ENCODE peak calls at places on chromosomes 12 and 14, in eight cellular contexts. One of them, this sample, is unnamed.

GRCh38 chr12:82279597-82279996 is 78.6 kb downstream of the CCDC59 start:
- DNase-seq in gastrocnemius medialis: no peak
- DNase-seq in uterus: no peak
- DNase-seq in aorta: no peak
- DNase-seq in left lung: no peak
- DNase-seq in testis: no peak
- DNase-seq in body of pancreas: no peak
- DNase-seq in heart left ventricle: no peak
- DNase-seq in this sample: no peak

GRCh38 chr14:70982204-70982603 is 74.9 kb downstream of the PCNX1 start:
- DNase-seq in uterus: no peak
- DNase-seq in testis: no peak
- DNase-seq in heart left ventricle: no peak
- DNase-seq in left lung: no peak
- DNase-seq in aorta: no peak
- DNase-seq in gastrocnemius medialis: no peak
- DNase-seq in body of pancreas: no peak
- DNase-seq in this sample: no peak

GRCh38 chr14:101823511-101824120 is 62.1 kb downstream of the PPP2R5C start:
- DNase-seq in left lung: no peak
- DNase-seq in heart left ventricle: no peak
- DNase-seq in testis: no peak
- DNase-seq in uterus: peak; percentile 75
- DNase-seq in aorta: no peak
- DNase-seq in gastrocnemius medialis: peak; percentile 37
- DNase-seq in body of pancreas: no peak
- DNase-seq in this sample: no peak

GRCh38 chr14:65879218-65880009 is 466.9 kb downstream of the FUT8 start:
- DNase-seq in gastrocnemius medialis: no peak
- DNase-seq in left lung: no peak
- DNase-seq in body of pancreas: no peak
- DNase-seq in aorta: no peak
- DNase-seq in testis: no peak
- DNase-seq in uterus: no peak
- DNase-seq in heart left ventricle: no peak
- DNase-seq in this sample: no peak

GRCh38 chr12:67355428-67356385 is 86.5 kb downstream of the CAND1 start:
- DNase-seq in uterus: peak; percentile 25
- DNase-seq in left lung: no peak
- DNase-seq in testis: peak; percentile 19
- DNase-seq in body of pancreas: peak; percentile 28
- DNase-seq in heart left ventricle: no peak
- DNase-seq in gastrocnemius medialis: peak; percentile 14
- DNase-seq in aorta: no peak
- DNase-seq in this sample: peak; percentile 84

GRCh38 chr12:57851552-57852186 is 5.1 kb upstream of the CTDSP2 start:
- DNase-seq in gastrocnemius medialis: no peak
- DNase-seq in uterus: no peak
- DNase-seq in body of pancreas: no peak
- DNase-seq in testis: no peak
- DNase-seq in heart left ventricle: no peak
- DNase-seq in left lung: no peak
- DNase-seq in aorta: no peak
- DNase-seq in this sample: no peak

GRCh38 chr14:81927069-81927468 is 393.4 kb upstream of the SEL1L start:
- DNase-seq in aorta: no peak
- DNase-seq in heart left ventricle: no peak
- DNase-seq in body of pancreas: no peak
- DNase-seq in uterus: no peak
- DNase-seq in left lung: no peak
- DNase-seq in testis: no peak
- DNase-seq in gastrocnemius medialis: no peak
- DNase-seq in this sample: peak; percentile 32

GRCh38 chr12:42135264-42135814 is 9.3 kb downstream of the GXYLT1 start:
- DNase-seq in left lung: no peak
- DNase-seq in heart left ventricle: no peak
- DNase-seq in uterus: no peak
- DNase-seq in aorta: no peak
- DNase-seq in body of pancreas: no peak
- DNase-seq in gastrocnemius medialis: no peak
- DNase-seq in testis: no peak
- DNase-seq in this sample: no peak

GRCh38 chr14:83707056-83707455 is 1822.9 kb upstream of the FLRT2 start:
- DNase-seq in heart left ventricle: no peak
- DNase-seq in uterus: no peak
- DNase-seq in left lung: no peak
- DNase-seq in aorta: no peak
- DNase-seq in testis: no peak
- DNase-seq in body of pancreas: no peak
- DNase-seq in gastrocnemius medialis: no peak
- DNase-seq in this sample: no peak

GRCh38 chr14:38208825-38209562 is 1.3 kb downstream of the SSTR1 start:
- DNase-seq in left lung: no peak
- DNase-seq in testis: no peak
- DNase-seq in aorta: peak; percentile 48
- DNase-seq in gastrocnemius medialis: no peak
- DNase-seq in uterus: no peak
- DNase-seq in heart left ventricle: peak; percentile 20
- DNase-seq in body of pancreas: peak; percentile 73
- DNase-seq in this sample: peak; percentile 68

GRCh38 chr12:27193854-27194544 is 50.1 kb upstream of the STK38L start:
- DNase-seq in testis: no peak
- DNase-seq in uterus: peak; percentile 70
- DNase-seq in heart left ventricle: peak; percentile 77
- DNase-seq in left lung: no peak
- DNase-seq in body of pancreas: peak; percentile 28
- DNase-seq in gastrocnemius medialis: no peak
- DNase-seq in aorta: peak; percentile 82
- DNase-seq in this sample: peak; percentile 74

GRCh38 chr12:53211476-53212381 is 4.7 kb upstream of the ITGB7 start:
- DNase-seq in left lung: no peak
- DNase-seq in uterus: no peak
- DNase-seq in testis: no peak
- DNase-seq in body of pancreas: no peak
- DNase-seq in heart left ventricle: no peak
- DNase-seq in gastrocnemius medialis: no peak
- DNase-seq in aorta: no peak
- DNase-seq in this sample: no peak

GRCh38 chr12:95908573-95908972 is 33.8 kb downstream of the CCDC38 start:
- DNase-seq in aorta: no peak
- DNase-seq in heart left ventricle: no peak
- DNase-seq in uterus: no peak
- DNase-seq in gastrocnemius medialis: no peak
- DNase-seq in testis: no peak
- DNase-seq in body of pancreas: no peak
- DNase-seq in left lung: no peak
- DNase-seq in this sample: no peak

GRCh38 chr12:2395352-2395977 is 342.7 kb downstream of the CACNA1C start:
- DNase-seq in body of pancreas: no peak
- DNase-seq in testis: peak; percentile 64
- DNase-seq in uterus: no peak
- DNase-seq in heart left ventricle: peak; percentile 52
- DNase-seq in left lung: peak; percentile 55
- DNase-seq in gastrocnemius medialis: no peak
- DNase-seq in aorta: peak; percentile 65
- DNase-seq in this sample: peak; percentile 67

GRCh38 chr14:73457050-73457934 is 1.1 kb downstream of the NUMB start:
- DNase-seq in uterus: peak; percentile 46
- DNase-seq in body of pancreas: peak; percentile 47
- DNase-seq in aorta: peak; percentile 64
- DNase-seq in heart left ventricle: peak; percentile 49
- DNase-seq in gastrocnemius medialis: no peak
- DNase-seq in left lung: peak; percentile 55
- DNase-seq in testis: no peak
- DNase-seq in this sample: peak; percentile 26

GRCh38 chr14:40188006-40188405 is 755.8 kb upstream of the FBXO33 start:
- DNase-seq in gastrocnemius medialis: no peak
- DNase-seq in aorta: no peak
- DNase-seq in testis: no peak
- DNase-seq in heart left ventricle: no peak
- DNase-seq in uterus: no peak
- DNase-seq in left lung: no peak
- DNase-seq in body of pancreas: no peak
- DNase-seq in this sample: no peak

GRCh38 chr14:95495538-95496025 is 20.9 kb downstream of the SYNE3 start:
- DNase-seq in uterus: no peak
- DNase-seq in aorta: no peak
- DNase-seq in heart left ventricle: no peak
- DNase-seq in testis: no peak
- DNase-seq in gastrocnemius medialis: no peak
- DNase-seq in body of pancreas: no peak
- DNase-seq in left lung: no peak
- DNase-seq in this sample: no peak
- H3K4me1 ChIP-seq in uterus: peaks cover 6% of the 10 kb centered on the region
- H3K4me1 ChIP-seq in aorta: peaks cover 5% of the 10 kb centered on the region
- H3K4me1 ChIP-seq in heart left ventricle: peaks cover 54% of the 10 kb centered on the region
- H3K4me1 ChIP-seq in testis: peaks cover 50% of the 10 kb centered on the region
- H3K4me1 ChIP-seq in gastrocnemius medialis: peaks cover 40% of the 10 kb centered on the region
- H3K4me1 ChIP-seq in body of pancreas: peaks cover 7% of the 10 kb centered on the region
- H3K4me1 ChIP-seq in left lung: peaks cover 64% of the 10 kb centered on the region
- H3K4me1 ChIP-seq in this sample: peaks cover 31% of the 10 kb centered on the region

DNA sequence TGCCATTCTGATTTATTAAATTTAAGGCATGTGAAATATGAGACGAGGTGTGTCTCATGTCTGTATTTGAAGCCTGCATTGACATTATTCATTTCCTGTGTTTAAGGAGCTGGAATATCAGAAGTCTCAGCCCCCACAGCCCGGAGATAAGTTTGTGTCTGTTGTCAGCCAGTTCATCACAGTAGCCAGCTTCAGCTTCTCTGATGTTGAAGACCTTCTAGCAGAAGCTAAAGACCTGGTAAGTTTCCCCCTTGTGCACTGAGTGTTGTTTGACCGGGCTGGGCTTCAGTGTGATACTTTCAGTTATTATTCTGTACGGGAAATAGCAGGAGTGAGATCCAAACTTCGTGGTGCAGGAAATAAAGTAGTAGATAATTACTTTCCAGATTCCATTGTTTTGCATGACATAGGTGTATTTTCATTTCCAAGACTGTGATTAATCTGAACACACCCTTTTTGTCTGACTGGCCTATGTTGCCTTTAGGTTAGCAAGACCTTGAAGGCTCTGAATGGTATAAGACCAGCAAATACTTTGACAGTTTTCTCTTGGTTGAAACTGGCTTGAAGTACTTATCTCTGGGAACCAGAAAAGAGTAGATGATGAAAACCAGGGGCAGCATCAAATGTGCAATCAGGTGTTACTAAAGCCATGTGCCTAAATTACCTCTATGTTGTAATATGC is 101.5 kb downstream of the GPR135 start:
- DNase-seq in gastrocnemius medialis: no peak
- DNase-seq in body of pancreas: no peak
- DNase-seq in left lung: no peak
- DNase-seq in aorta: no peak
- DNase-seq in heart left ventricle: no peak
- DNase-seq in testis: no peak
- DNase-seq in uterus: no peak
- DNase-seq in this sample: no peak
- H3K27ac ChIP-seq in gastrocnemius medialis: peak overlapping the region; percentile 7
- H3K27ac ChIP-seq in body of pancreas: no peak overlapping the region
- H3K27ac ChIP-seq in left lung: peak overlapping the region; percentile 26
- H3K27ac ChIP-seq in aorta: peak overlapping the region; percentile 14
- H3K27ac ChIP-seq in heart left ventricle: peak overlapping the region; percentile 93
- H3K27ac ChIP-seq in testis: no peak overlapping the region
- H3K27ac ChIP-seq in uterus: peak overlapping the region; percentile 81
- H3K27ac ChIP-seq in this sample: peak overlapping the region; percentile 33

GRCh38 chr12:108833355-108833733 is 24.0 kb downstream of the SSH1 start:
- DNase-seq in gastrocnemius medialis: no peak
- DNase-seq in body of pancreas: peak; percentile 35
- DNase-seq in uterus: no peak
- DNase-seq in aorta: peak; percentile 82
- DNase-seq in testis: no peak
- DNase-seq in left lung: no peak
- DNase-seq in heart left ventricle: no peak
- DNase-seq in this sample: peak; percentile 83

GRCh38 chr12:108832208-108832607 is 25.2 kb downstream of the SSH1 start:
- DNase-seq in aorta: no peak
- DNase-seq in body of pancreas: no peak
- DNase-seq in uterus: no peak
- DNase-seq in gastrocnemius medialis: no peak
- DNase-seq in heart left ventricle: no peak
- DNase-seq in testis: no peak
- DNase-seq in left lung: no peak
- DNase-seq in this sample: no peak

GRCh38 chr12:108833757-108834472 is 23.5 kb downstream of the SSH1 start:
- DNase-seq in gastrocnemius medialis: no peak
- DNase-seq in left lung: no peak
- DNase-seq in testis: no peak
- DNase-seq in body of pancreas: peak; percentile 53
- DNase-seq in aorta: peak; percentile 72
- DNase-seq in uterus: peak; percentile 58
- DNase-seq in heart left ventricle: peak; percentile 87
- DNase-seq in this sample: peak; percentile 88

GRCh38 chr12:108831309-108831991 is 25.9 kb downstream of the SSH1 start:
- DNase-seq in gastrocnemius medialis: no peak
- DNase-seq in left lung: no peak
- DNase-seq in body of pancreas: no peak
- DNase-seq in uterus: no peak
- DNase-seq in heart left ventricle: no peak
- DNase-seq in testis: no peak
- DNase-seq in aorta: no peak
- DNase-seq in this sample: no peak

GRCh38 chr12:108832730-108833354 is 24.5 kb downstream of the SSH1 start:
- DNase-seq in uterus: no peak
- DNase-seq in aorta: peak; percentile 63
- DNase-seq in gastrocnemius medialis: no peak
- DNase-seq in left lung: no peak
- DNase-seq in body of pancreas: peak; percentile 37
- DNase-seq in testis: no peak
- DNase-seq in heart left ventricle: no peak
- DNase-seq in this sample: peak; percentile 94
- H3K4me1 ChIP-seq in uterus: peaks cover 7% of the 10 kb centered on the region
- H3K4me1 ChIP-seq in aorta: peaks cover 14% of the 10 kb centered on the region
- H3K4me1 ChIP-seq in gastrocnemius medialis: peaks cover 70% of the 10 kb centered on the region
- H3K4me1 ChIP-seq in left lung: peaks cover 80% of the 10 kb centered on the region
- H3K4me1 ChIP-seq in body of pancreas: peaks cover 27% of the 10 kb centered on the region
- H3K4me1 ChIP-seq in testis: peaks cover 34% of the 10 kb centered on the region
- H3K4me1 ChIP-seq in heart left ventricle: peaks cover 79% of the 10 kb centered on the region
- H3K4me1 ChIP-seq in this sample: peaks cover 16% of the 10 kb centered on the region

GRCh38 chr12:109946505-109946904 is 46.4 kb downstream of the TCHP start:
- DNase-seq in uterus: no peak
- DNase-seq in gastrocnemius medialis: no peak
- DNase-seq in body of pancreas: peak; percentile 62
- DNase-seq in testis: peak; percentile 47
- DNase-seq in heart left ventricle: no peak
- DNase-seq in aorta: no peak
- DNase-seq in left lung: no peak
- DNase-seq in this sample: peak; percentile 21

GRCh38 chr12:109948382-109948781 is 47.8 kb downstream of the GIT2 start:
- DNase-seq in body of pancreas: no peak
- DNase-seq in aorta: no peak
- DNase-seq in left lung: no peak
- DNase-seq in gastrocnemius medialis: no peak
- DNase-seq in uterus: no peak
- DNase-seq in testis: no peak
- DNase-seq in heart left ventricle: no peak
- DNase-seq in this sample: no peak

GRCh38 chr12:109944975-109945374 is 44.9 kb downstream of the TCHP start:
- DNase-seq in heart left ventricle: peak; percentile 35
- DNase-seq in gastrocnemius medialis: no peak
- DNase-seq in aorta: peak; percentile 52
- DNase-seq in uterus: no peak
- DNase-seq in testis: peak; percentile 32
- DNase-seq in body of pancreas: peak; percentile 39
- DNase-seq in left lung: no peak
- DNase-seq in this sample: peak; percentile 36

GRCh38 chr12:109947511-109947910 is 47.4 kb downstream of the TCHP start:
- DNase-seq in uterus: no peak
- DNase-seq in aorta: no peak
- DNase-seq in testis: no peak
- DNase-seq in left lung: no peak
- DNase-seq in heart left ventricle: no peak
- DNase-seq in body of pancreas: no peak
- DNase-seq in gastrocnemius medialis: no peak
- DNase-seq in this sample: peak; percentile 65

GRCh38 chr12:109946913-109947312 is 46.8 kb downstream of the TCHP start:
- DNase-seq in heart left ventricle: no peak
- DNase-seq in body of pancreas: no peak
- DNase-seq in uterus: no peak
- DNase-seq in left lung: no peak
- DNase-seq in gastrocnemius medialis: no peak
- DNase-seq in aorta: no peak
- DNase-seq in testis: no peak
- DNase-seq in this sample: no peak
- H3K27ac ChIP-seq in heart left ventricle: peak overlapping the region; percentile 79
- H3K27ac ChIP-seq in body of pancreas: peak overlapping the region; percentile 72
- H3K27ac ChIP-seq in uterus: peak overlapping the region; percentile 69
- H3K27ac ChIP-seq in left lung: peak overlapping the region; percentile 50
- H3K27ac ChIP-seq in gastrocnemius medialis: no peak overlapping the region
- H3K27ac ChIP-seq in aorta: no peak overlapping the region
- H3K27ac ChIP-seq in testis: no peak overlapping the region
- H3K27ac ChIP-seq in this sample: no peak overlapping the region